ENCODE peak calls at places on chromosomes 11 and 22, in six cellular contexts. One of them, this sample, is unnamed. For H3K4me1, the result is how much of the 10 kb centered on the place peaks cover.

GRCh38 chr11:68412593-68413475 is 47.7 kb upstream of the PPP6R3 start:
- DNase-seq in transverse colon: no peak
- DNase-seq in SK-N-SH: no peak
- DNase-seq in H1: no peak
- DNase-seq in ovary: no peak
- DNase-seq in A549: no peak
- DNase-seq in this sample: no peak

GRCh38 chr11:110374921-110375320 is 54.8 kb upstream of the FDX1 start:
- DNase-seq in A549: no peak
- DNase-seq in transverse colon: no peak
- DNase-seq in ovary: no peak
- DNase-seq in SK-N-SH: no peak
- DNase-seq in H1: no peak
- DNase-seq in this sample: no peak

GRCh38 chr22:37842015-37842793 is 1.9 kb downstream of the ANKRD54 start:
- DNase-seq in SK-N-SH: no peak
- DNase-seq in A549: no peak
- DNase-seq in H1: no peak
- DNase-seq in ovary: no peak
- DNase-seq in transverse colon: no peak
- DNase-seq in this sample: no peak

GRCh38 chr11:72577271-72577681 is 96.9 kb downstream of the PDE2A start:
- DNase-seq in H1: no peak
- DNase-seq in ovary: no peak
- DNase-seq in transverse colon: peak
- DNase-seq in A549: no peak
- DNase-seq in SK-N-SH: no peak
- DNase-seq in this sample: no peak

GRCh38 chr11:15222777-15223176 is 108.1 kb downstream of the INSC start:
- DNase-seq in ovary: no peak
- DNase-seq in SK-N-SH: no peak
- DNase-seq in H1: no peak
- DNase-seq in A549: no peak
- DNase-seq in transverse colon: no peak
- DNase-seq in this sample: no peak

GRCh38 chr11:2148253-2149000 is 9.2 kb upstream of the IGF2 start:
- DNase-seq in SK-N-SH: no peak
- DNase-seq in H1: no peak
- DNase-seq in ovary: no peak
- DNase-seq in A549: no peak
- DNase-seq in transverse colon: no peak
- DNase-seq in this sample: no peak

GRCh38 chr11:33013706-33014105 is 2.0 kb upstream of the DEPDC7 start:
- DNase-seq in transverse colon: no peak
- DNase-seq in SK-N-SH: no peak
- DNase-seq in ovary: no peak
- DNase-seq in A549: no peak
- DNase-seq in H1: no peak
- DNase-seq in this sample: no peak

GRCh38 chr11:44901120-44901519 is 49.6 kb downstream of the TP53I11 start:
- DNase-seq in ovary: no peak
- DNase-seq in H1: no peak
- DNase-seq in A549: no peak
- DNase-seq in transverse colon: no peak
- DNase-seq in SK-N-SH: no peak
- DNase-seq in this sample: no peak

GRCh38 chr11:128379587-128380279 is 207.6 kb downstream of the ETS1 start:
- DNase-seq in transverse colon: no peak
- DNase-seq in H1: no peak
- DNase-seq in SK-N-SH: peak
- DNase-seq in A549: no peak
- DNase-seq in ovary: no peak
- DNase-seq in this sample: no peak

GRCh38 chr11:18111005-18111404 is 5.1 kb upstream of the SAAL1 start:
- DNase-seq in SK-N-SH: no peak
- DNase-seq in ovary: no peak
- DNase-seq in transverse colon: no peak
- DNase-seq in A549: no peak
- DNase-seq in H1: no peak
- DNase-seq in this sample: no peak

GRCh38 chr11:36602143-36602542 is 4.1 kb upstream of the RAG2 start:
- DNase-seq in transverse colon: no peak
- DNase-seq in A549: no peak
- DNase-seq in ovary: no peak
- DNase-seq in H1: no peak
- DNase-seq in SK-N-SH: no peak
- DNase-seq in this sample: no peak

GRCh38 chr22:39252461-39253391 is 7.9 kb upstream of the PDGFB start:
- DNase-seq in ovary: no peak
- DNase-seq in A549: no peak
- DNase-seq in transverse colon: no peak
- DNase-seq in SK-N-SH: no peak
- DNase-seq in H1: no peak
- DNase-seq in this sample: no peak

GRCh38 chr11:68749061-68749491 is 2.2 kb downstream of the TESMIN start:
- DNase-seq in SK-N-SH: no peak
- DNase-seq in ovary: no peak
- DNase-seq in A549: no peak
- DNase-seq in transverse colon: no peak
- DNase-seq in H1: no peak
- DNase-seq in this sample: no peak

GRCh38 chr11:65502852-65503603 is 4.2 kb downstream of the MALAT1 start:
- DNase-seq in H1: no peak
- DNase-seq in A549: peak
- DNase-seq in ovary: no peak
- DNase-seq in transverse colon: no peak
- DNase-seq in SK-N-SH: no peak
- DNase-seq in this sample: peak

GRCh38 chr11:17979770-17980371 is 33.0 kb downstream of the SERGEF start:
- DNase-seq in A549: peak
- DNase-seq in SK-N-SH: peak
- DNase-seq in H1: no peak
- DNase-seq in transverse colon: no peak
- DNase-seq in ovary: peak
- DNase-seq in this sample: no peak

GRCh38 chr11:116478676-116479075 is 294.1 kb downstream of the BUD13 start:
- DNase-seq in SK-N-SH: no peak
- DNase-seq in H1: no peak
- DNase-seq in A549: no peak
- DNase-seq in ovary: no peak
- DNase-seq in transverse colon: no peak
- DNase-seq in this sample: no peak

GRCh38 chr22:22691055-22691454 is 46.6 kb downstream of the GGTLC2 start:
- DNase-seq in SK-N-SH: no peak
- DNase-seq in transverse colon: no peak
- DNase-seq in H1: no peak
- DNase-seq in A549: no peak
- DNase-seq in ovary: no peak
- DNase-seq in this sample: no peak

GRCh38 chr11:74326665-74327064 is 15.2 kb upstream of the P4HA3 start:
- DNase-seq in H1: no peak
- DNase-seq in SK-N-SH: no peak
- DNase-seq in transverse colon: no peak
- DNase-seq in A549: no peak
- DNase-seq in ovary: no peak
- DNase-seq in this sample: no peak

GRCh38 chr11:15526032-15526431 is 411.3 kb downstream of the INSC start:
- DNase-seq in transverse colon: no peak
- DNase-seq in H1: no peak
- DNase-seq in SK-N-SH: no peak
- DNase-seq in ovary: no peak
- DNase-seq in A549: no peak
- DNase-seq in this sample: no peak

GRCh38 chr11:79199729-79200354 is 241.0 kb downstream of the TENM4 start:
- DNase-seq in transverse colon: no peak
- DNase-seq in SK-N-SH: no peak
- DNase-seq in ovary: no peak
- DNase-seq in A549: no peak
- DNase-seq in H1: no peak
- DNase-seq in this sample: no peak

GRCh38 chr11:19559746-19560145 is 152.9 kb upstream of the NAV2 start:
- DNase-seq in SK-N-SH: peak
- DNase-seq in H1: no peak
- DNase-seq in ovary: no peak
- DNase-seq in transverse colon: no peak
- DNase-seq in A549: no peak
- DNase-seq in this sample: no peak

GRCh38 chr11:76657824-76658170 is 12.8 kb downstream of the LRRC32 start:
- DNase-seq in SK-N-SH: no peak
- DNase-seq in H1: no peak
- DNase-seq in A549: no peak
- DNase-seq in transverse colon: no peak
- DNase-seq in ovary: no peak
- DNase-seq in this sample: no peak

GRCh38 chr11:1650034-1650917 is 20.7 kb downstream of the KRTAP5-5 start:
- DNase-seq in SK-N-SH: peak
- DNase-seq in transverse colon: no peak
- DNase-seq in ovary: no peak
- DNase-seq in A549: peak
- DNase-seq in H1: no peak
- DNase-seq in this sample: no peak

GRCh38 chr22:17443413-17444203 is 74.3 kb downstream of the CECR2 start:
- DNase-seq in H1: no peak
- DNase-seq in transverse colon: no peak
- DNase-seq in SK-N-SH: no peak
- DNase-seq in ovary: no peak
- DNase-seq in A549: no peak
- DNase-seq in this sample: no peak

GRCh38 chr11:123122341-123122740 is 60.4 kb upstream of the HSPA8 start:
- DNase-seq in ovary: no peak
- DNase-seq in transverse colon: peak
- DNase-seq in SK-N-SH: peak
- DNase-seq in H1: no peak
- DNase-seq in A549: peak
- DNase-seq in this sample: peak

GRCh38 chr22:40898850-40899357 is 37.0 kb upstream of the DNAJB7 start:
- DNase-seq in SK-N-SH: peak
- DNase-seq in ovary: no peak
- DNase-seq in A549: peak
- DNase-seq in transverse colon: no peak
- DNase-seq in H1: no peak
- DNase-seq in this sample: no peak

GRCh38 chr22:24146190-24146616 is 35.1 kb upstream of the SUSD2 start:
- DNase-seq in H1: no peak
- DNase-seq in SK-N-SH: peak
- DNase-seq in A549: peak
- DNase-seq in ovary: peak
- DNase-seq in transverse colon: peak
- DNase-seq in this sample: peak

GRCh38 chr11:11454671-11455223 is 101.7 kb upstream of the CSNK2A3 start:
- DNase-seq in transverse colon: no peak
- DNase-seq in H1: no peak
- DNase-seq in A549: no peak
- DNase-seq in SK-N-SH: no peak
- DNase-seq in ovary: no peak
- DNase-seq in this sample: no peak

GRCh38 chr22:39266398-39267030 is 21.7 kb upstream of the PDGFB start:
- DNase-seq in SK-N-SH: no peak
- DNase-seq in A549: no peak
- DNase-seq in H1: no peak
- DNase-seq in transverse colon: no peak
- DNase-seq in ovary: no peak
- DNase-seq in this sample: no peak

GRCh38 chr11:41201156-41201555 is 258.3 kb downstream of the LRRC4C start:
- DNase-seq in transverse colon: no peak
- DNase-seq in SK-N-SH: peak
- DNase-seq in ovary: no peak
- DNase-seq in A549: peak
- DNase-seq in H1: peak
- DNase-seq in this sample: no peak
- TF ChIP-seq CTCF in transverse colon: no peak
- TF ChIP-seq CTCF in SK-N-SH: peak
- TF ChIP-seq CTCF in ovary: no peak
- TF ChIP-seq CTCF in A549: peak
- TF ChIP-seq CTCF in H1: no peak
- TF ChIP-seq CTCF in this sample: no peak

GRCh38 chr22:47923011-47923427 is 1160.6 kb downstream of the TBC1D22A start:
- DNase-seq in transverse colon: no peak
- DNase-seq in H1: no peak
- DNase-seq in SK-N-SH: no peak
- DNase-seq in ovary: no peak
- DNase-seq in A549: no peak
- DNase-seq in this sample: no peak
- H3K4me1 ChIP-seq in transverse colon: under half
- H3K4me1 ChIP-seq in H1: under half
- H3K4me1 ChIP-seq in SK-N-SH: under half
- H3K4me1 ChIP-seq in ovary: under half
- H3K4me1 ChIP-seq in A549: under half
- H3K4me1 ChIP-seq in this sample: under half

GRCh38 chr11:27420722-27421572 is 51.6 kb downstream of the LGR4 start:
- DNase-seq in H1: no peak
- DNase-seq in SK-N-SH: no peak
- DNase-seq in A549: no peak
- DNase-seq in ovary: no peak
- DNase-seq in transverse colon: no peak
- DNase-seq in this sample: no peak
- TF ChIP-seq EP300 in H1: no peak
- TF ChIP-seq EP300 in SK-N-SH: no peak
- TF ChIP-seq EP300 in A549: no peak
- TF ChIP-seq EP300 in ovary: no peak
- TF ChIP-seq EP300 in transverse colon: no peak
- TF ChIP-seq EP300 in this sample: no peak

GRCh38 chr22:42635531-42635930 is 4.9 kb downstream of the ATP5MGL start:
- DNase-seq in ovary: no peak
- DNase-seq in H1: no peak
- DNase-seq in SK-N-SH: no peak
- DNase-seq in A549: peak
- DNase-seq in transverse colon: peak
- DNase-seq in this sample: peak

GRCh38 chr22:42633013-42633412 is 7.4 kb downstream of the ATP5MGL start:
- DNase-seq in H1: no peak
- DNase-seq in SK-N-SH: no peak
- DNase-seq in transverse colon: no peak
- DNase-seq in ovary: no peak
- DNase-seq in A549: no peak
- DNase-seq in this sample: no peak

GRCh38 chr22:42630211-42630610 is 10.2 kb downstream of the ATP5MGL start:
- DNase-seq in ovary: no peak
- DNase-seq in H1: no peak
- DNase-seq in SK-N-SH: no peak
- DNase-seq in transverse colon: no peak
- DNase-seq in A549: no peak
- DNase-seq in this sample: no peak

GRCh38 chr22:42630901-42631602 is 9.3 kb downstream of the ATP5MGL start:
- DNase-seq in H1: no peak
- DNase-seq in ovary: no peak
- DNase-seq in transverse colon: no peak
- DNase-seq in SK-N-SH: no peak
- DNase-seq in A549: no peak
- DNase-seq in this sample: no peak

GRCh38 chr22:42632096-42632495 is 8.3 kb downstream of the ATP5MGL start:
- DNase-seq in SK-N-SH: peak
- DNase-seq in ovary: no peak
- DNase-seq in A549: no peak
- DNase-seq in transverse colon: no peak
- DNase-seq in H1: no peak
- DNase-seq in this sample: no peak
- TF ChIP-seq CTCF in SK-N-SH: peak
- TF ChIP-seq CTCF in ovary: no peak
- TF ChIP-seq CTCF in A549: no peak
- TF ChIP-seq CTCF in transverse colon: peak
- TF ChIP-seq CTCF in H1: peak
- TF ChIP-seq CTCF in this sample: no peak

GRCh38 chr11:75523811-75524401 is 1.8 kb downstream of the GDPD5 start:
- DNase-seq in transverse colon: no peak
- DNase-seq in SK-N-SH: no peak
- DNase-seq in H1: no peak
- DNase-seq in ovary: no peak
- DNase-seq in A549: no peak
- DNase-seq in this sample: no peak
- H3K4me1 ChIP-seq in transverse colon: under half
- H3K4me1 ChIP-seq in SK-N-SH: under half
- H3K4me1 ChIP-seq in H1: under half
- H3K4me1 ChIP-seq in ovary: under half
- H3K4me1 ChIP-seq in A549: under half
- H3K4me1 ChIP-seq in this sample: under half

This sample was measured in tibial nerve.